ENCODE peak calls at places on chromosomes 7 and 10, in six cellular contexts. One of them, this sample, is unnamed.

GRCh38 chr7:148400101-148400500 is 190.5 kb upstream of the C7orf33 start:
- DNase-seq in RKO: no peak
- DNase-seq in stimulated activated CD8-positive, alpha-beta memory T cell treated with anti-CD3 and anti-CD28 coated beads, Interleukin-2, amount 100 ng/mL, for 48 hours: no peak
- DNase-seq in NCI-H69: no peak
- DNase-seq in activated CD8-positive, alpha-beta memory T cell treated with anti-CD3 and anti-CD28 coated beads for 24 hours: no peak
- DNase-seq in transverse colon: no peak
- DNase-seq in this sample: no peak

GRCh38 chr10:14386202-14386593 is 55.5 kb upstream of the FRMD4A start:
- DNase-seq in stimulated activated CD8-positive, alpha-beta memory T cell treated with anti-CD3 and anti-CD28 coated beads, Interleukin-2, amount 100 ng/mL, for 48 hours: peak; percentile 7
- DNase-seq in transverse colon: no peak
- DNase-seq in RKO: peak; percentile 59
- DNase-seq in NCI-H69: no peak
- DNase-seq in activated CD8-positive, alpha-beta memory T cell treated with anti-CD3 and anti-CD28 coated beads for 24 hours: no peak
- DNase-seq in this sample: no peak

GRCh38 chr10:30788307-30788706 is 158.8 kb upstream of the LYZL2 start:
- DNase-seq in NCI-H69: no peak
- DNase-seq in RKO: peak; percentile 31
- DNase-seq in transverse colon: no peak
- DNase-seq in activated CD8-positive, alpha-beta memory T cell treated with anti-CD3 and anti-CD28 coated beads for 24 hours: no peak
- DNase-seq in stimulated activated CD8-positive, alpha-beta memory T cell treated with anti-CD3 and anti-CD28 coated beads, Interleukin-2, amount 100 ng/mL, for 48 hours: no peak
- DNase-seq in this sample: no peak

GRCh38 chr7:151705744-151706567 is 171.0 kb downstream of the PRKAG2 start:
- DNase-seq in activated CD8-positive, alpha-beta memory T cell treated with anti-CD3 and anti-CD28 coated beads for 24 hours: peak; percentile 63
- DNase-seq in NCI-H69: peak; percentile 65
- DNase-seq in RKO: peak; percentile 29
- DNase-seq in stimulated activated CD8-positive, alpha-beta memory T cell treated with anti-CD3 and anti-CD28 coated beads, Interleukin-2, amount 100 ng/mL, for 48 hours: no peak
- DNase-seq in transverse colon: peak; percentile 32
- DNase-seq in this sample: peak; percentile 48

GRCh38 chr7:36937754-36938551 is 213.7 kb upstream of the AOAH start:
- DNase-seq in stimulated activated CD8-positive, alpha-beta memory T cell treated with anti-CD3 and anti-CD28 coated beads, Interleukin-2, amount 100 ng/mL, for 48 hours: no peak
- DNase-seq in transverse colon: no peak
- DNase-seq in activated CD8-positive, alpha-beta memory T cell treated with anti-CD3 and anti-CD28 coated beads for 24 hours: no peak
- DNase-seq in RKO: peak; percentile 46
- DNase-seq in NCI-H69: peak; percentile 74
- DNase-seq in this sample: no peak

GRCh38 chr10:100825325-100825875 is 80.0 kb downstream of the PAX2 start:
- DNase-seq in stimulated activated CD8-positive, alpha-beta memory T cell treated with anti-CD3 and anti-CD28 coated beads, Interleukin-2, amount 100 ng/mL, for 48 hours: no peak
- DNase-seq in transverse colon: no peak
- DNase-seq in RKO: no peak
- DNase-seq in activated CD8-positive, alpha-beta memory T cell treated with anti-CD3 and anti-CD28 coated beads for 24 hours: no peak
- DNase-seq in NCI-H69: no peak
- DNase-seq in this sample: no peak

GRCh38 chr10:1149793-1150637 is 93.8 kb downstream of the WDR37 start:
- DNase-seq in activated CD8-positive, alpha-beta memory T cell treated with anti-CD3 and anti-CD28 coated beads for 24 hours: peak; percentile 48
- DNase-seq in stimulated activated CD8-positive, alpha-beta memory T cell treated with anti-CD3 and anti-CD28 coated beads, Interleukin-2, amount 100 ng/mL, for 48 hours: no peak
- DNase-seq in RKO: no peak
- DNase-seq in transverse colon: peak; percentile 18
- DNase-seq in NCI-H69: no peak
- DNase-seq in this sample: no peak

GRCh38 chr7:13639416-13639815 is 350.1 kb downstream of the ETV1 start:
- DNase-seq in stimulated activated CD8-positive, alpha-beta memory T cell treated with anti-CD3 and anti-CD28 coated beads, Interleukin-2, amount 100 ng/mL, for 48 hours: no peak
- DNase-seq in RKO: no peak
- DNase-seq in activated CD8-positive, alpha-beta memory T cell treated with anti-CD3 and anti-CD28 coated beads for 24 hours: no peak
- DNase-seq in transverse colon: no peak
- DNase-seq in NCI-H69: peak; percentile 100
- DNase-seq in this sample: no peak

GRCh38 chr10:118564652-118565051 is 30.8 kb downstream of the PRLHR start:
- DNase-seq in stimulated activated CD8-positive, alpha-beta memory T cell treated with anti-CD3 and anti-CD28 coated beads, Interleukin-2, amount 100 ng/mL, for 48 hours: no peak
- DNase-seq in transverse colon: no peak
- DNase-seq in activated CD8-positive, alpha-beta memory T cell treated with anti-CD3 and anti-CD28 coated beads for 24 hours: no peak
- DNase-seq in NCI-H69: peak; percentile 79
- DNase-seq in RKO: no peak
- DNase-seq in this sample: peak; percentile 41

GRCh38 chr7:41956712-41957111 is 253.8 kb upstream of the INHBA start:
- DNase-seq in transverse colon: no peak
- DNase-seq in NCI-H69: no peak
- DNase-seq in RKO: no peak
- DNase-seq in activated CD8-positive, alpha-beta memory T cell treated with anti-CD3 and anti-CD28 coated beads for 24 hours: no peak
- DNase-seq in stimulated activated CD8-positive, alpha-beta memory T cell treated with anti-CD3 and anti-CD28 coated beads, Interleukin-2, amount 100 ng/mL, for 48 hours: no peak
- DNase-seq in this sample: no peak

GRCh38 chr7:22723171-22723601 is 3.8 kb upstream of the IL6 start:
- DNase-seq in activated CD8-positive, alpha-beta memory T cell treated with anti-CD3 and anti-CD28 coated beads for 24 hours: no peak
- DNase-seq in stimulated activated CD8-positive, alpha-beta memory T cell treated with anti-CD3 and anti-CD28 coated beads, Interleukin-2, amount 100 ng/mL, for 48 hours: no peak
- DNase-seq in transverse colon: peak; percentile 35
- DNase-seq in RKO: no peak
- DNase-seq in NCI-H69: no peak
- DNase-seq in this sample: no peak

GRCh38 chr10:75399461-75400162 is 2.0 kb downstream of the ZNF503 start:
- DNase-seq in stimulated activated CD8-positive, alpha-beta memory T cell treated with anti-CD3 and anti-CD28 coated beads, Interleukin-2, amount 100 ng/mL, for 48 hours: no peak
- DNase-seq in RKO: peak; percentile 80
- DNase-seq in NCI-H69: no peak
- DNase-seq in activated CD8-positive, alpha-beta memory T cell treated with anti-CD3 and anti-CD28 coated beads for 24 hours: peak; percentile 72
- DNase-seq in transverse colon: peak; percentile 87
- DNase-seq in this sample: peak; percentile 58

GRCh38 chr10:63677001-63677400 is 155.8 kb downstream of the REEP3 start:
- DNase-seq in transverse colon: no peak
- DNase-seq in activated CD8-positive, alpha-beta memory T cell treated with anti-CD3 and anti-CD28 coated beads for 24 hours: no peak
- DNase-seq in NCI-H69: no peak
- DNase-seq in RKO: no peak
- DNase-seq in stimulated activated CD8-positive, alpha-beta memory T cell treated with anti-CD3 and anti-CD28 coated beads, Interleukin-2, amount 100 ng/mL, for 48 hours: no peak
- DNase-seq in this sample: no peak

GRCh38 chr7:112898432-112899290 is 108.5 kb upstream of the TMEM168 start:
- DNase-seq in NCI-H69: peak; percentile 83
- DNase-seq in activated CD8-positive, alpha-beta memory T cell treated with anti-CD3 and anti-CD28 coated beads for 24 hours: no peak
- DNase-seq in RKO: peak; percentile 77
- DNase-seq in transverse colon: peak; percentile 63
- DNase-seq in stimulated activated CD8-positive, alpha-beta memory T cell treated with anti-CD3 and anti-CD28 coated beads, Interleukin-2, amount 100 ng/mL, for 48 hours: peak; percentile 7
- DNase-seq in this sample: peak; percentile 85

GRCh38 chr7:24908166-24908565 is 71.8 kb downstream of the OSBPL3 start:
- DNase-seq in activated CD8-positive, alpha-beta memory T cell treated with anti-CD3 and anti-CD28 coated beads for 24 hours: no peak
- DNase-seq in stimulated activated CD8-positive, alpha-beta memory T cell treated with anti-CD3 and anti-CD28 coated beads, Interleukin-2, amount 100 ng/mL, for 48 hours: no peak
- DNase-seq in transverse colon: no peak
- DNase-seq in NCI-H69: no peak
- DNase-seq in RKO: no peak
- DNase-seq in this sample: no peak

GRCh38 chr10:126935263-126935946 is 30.2 kb downstream of the DOCK1 start:
- DNase-seq in NCI-H69: no peak
- DNase-seq in RKO: peak; percentile 6
- DNase-seq in transverse colon: no peak
- DNase-seq in stimulated activated CD8-positive, alpha-beta memory T cell treated with anti-CD3 and anti-CD28 coated beads, Interleukin-2, amount 100 ng/mL, for 48 hours: no peak
- DNase-seq in activated CD8-positive, alpha-beta memory T cell treated with anti-CD3 and anti-CD28 coated beads for 24 hours: no peak
- DNase-seq in this sample: no peak

GRCh38 chr7:156640949-156641485 is 443 bp downstream of the RNF32 start:
- DNase-seq in transverse colon: peak; percentile 68
- DNase-seq in RKO: peak; percentile 92
- DNase-seq in NCI-H69: peak; percentile 85
- DNase-seq in activated CD8-positive, alpha-beta memory T cell treated with anti-CD3 and anti-CD28 coated beads for 24 hours: no peak
- DNase-seq in stimulated activated CD8-positive, alpha-beta memory T cell treated with anti-CD3 and anti-CD28 coated beads, Interleukin-2, amount 100 ng/mL, for 48 hours: peak; percentile 25
- DNase-seq in this sample: no peak

GRCh38 chr10:48750991-48751390 is 66.3 kb downstream of the WDFY4 start:
- DNase-seq in transverse colon: no peak
- DNase-seq in RKO: no peak
- DNase-seq in NCI-H69: no peak
- DNase-seq in activated CD8-positive, alpha-beta memory T cell treated with anti-CD3 and anti-CD28 coated beads for 24 hours: no peak
- DNase-seq in stimulated activated CD8-positive, alpha-beta memory T cell treated with anti-CD3 and anti-CD28 coated beads, Interleukin-2, amount 100 ng/mL, for 48 hours: no peak
- DNase-seq in this sample: no peak

GRCh38 chr7:822692-823276 is 9.5 kb upstream of the SUN1 start:
- DNase-seq in RKO: no peak
- DNase-seq in NCI-H69: no peak
- DNase-seq in activated CD8-positive, alpha-beta memory T cell treated with anti-CD3 and anti-CD28 coated beads for 24 hours: no peak
- DNase-seq in transverse colon: no peak
- DNase-seq in stimulated activated CD8-positive, alpha-beta memory T cell treated with anti-CD3 and anti-CD28 coated beads, Interleukin-2, amount 100 ng/mL, for 48 hours: no peak
- DNase-seq in this sample: no peak

GRCh38 chr10:501596-501995 is 187.9 kb downstream of the DIP2C start:
- DNase-seq in NCI-H69: peak; percentile 42
- DNase-seq in transverse colon: no peak
- DNase-seq in activated CD8-positive, alpha-beta memory T cell treated with anti-CD3 and anti-CD28 coated beads for 24 hours: no peak
- DNase-seq in RKO: no peak
- DNase-seq in stimulated activated CD8-positive, alpha-beta memory T cell treated with anti-CD3 and anti-CD28 coated beads, Interleukin-2, amount 100 ng/mL, for 48 hours: no peak
- DNase-seq in this sample: no peak

GRCh38 chr7:26081627-26082026 is 70.4 kb upstream of the NFE2L3 start:
- DNase-seq in RKO: no peak
- DNase-seq in stimulated activated CD8-positive, alpha-beta memory T cell treated with anti-CD3 and anti-CD28 coated beads, Interleukin-2, amount 100 ng/mL, for 48 hours: no peak
- DNase-seq in transverse colon: peak; percentile 38
- DNase-seq in activated CD8-positive, alpha-beta memory T cell treated with anti-CD3 and anti-CD28 coated beads for 24 hours: no peak
- DNase-seq in NCI-H69: peak; percentile 42
- DNase-seq in this sample: peak; percentile 21

GRCh38 chr10:120400601-120401000 is 56.4 kb upstream of the PLPP4 start:
- DNase-seq in activated CD8-positive, alpha-beta memory T cell treated with anti-CD3 and anti-CD28 coated beads for 24 hours: no peak
- DNase-seq in RKO: no peak
- DNase-seq in transverse colon: no peak
- DNase-seq in stimulated activated CD8-positive, alpha-beta memory T cell treated with anti-CD3 and anti-CD28 coated beads, Interleukin-2, amount 100 ng/mL, for 48 hours: no peak
- DNase-seq in NCI-H69: no peak
- DNase-seq in this sample: no peak

GRCh38 chr7:30901856-30902255 is 9.8 kb upstream of the AQP1 start:
- DNase-seq in stimulated activated CD8-positive, alpha-beta memory T cell treated with anti-CD3 and anti-CD28 coated beads, Interleukin-2, amount 100 ng/mL, for 48 hours: no peak
- DNase-seq in activated CD8-positive, alpha-beta memory T cell treated with anti-CD3 and anti-CD28 coated beads for 24 hours: no peak
- DNase-seq in NCI-H69: no peak
- DNase-seq in RKO: no peak
- DNase-seq in transverse colon: no peak
- DNase-seq in this sample: no peak

GRCh38 chr7:151524845-151525244 is 5.2 kb upstream of the RHEB start:
- DNase-seq in NCI-H69: no peak
- DNase-seq in stimulated activated CD8-positive, alpha-beta memory T cell treated with anti-CD3 and anti-CD28 coated beads, Interleukin-2, amount 100 ng/mL, for 48 hours: no peak
- DNase-seq in transverse colon: no peak
- DNase-seq in RKO: no peak
- DNase-seq in activated CD8-positive, alpha-beta memory T cell treated with anti-CD3 and anti-CD28 coated beads for 24 hours: no peak
- DNase-seq in this sample: no peak

GRCh38 chr7:29156798-29157461 is 10.6 kb upstream of the CPVL start:
- DNase-seq in stimulated activated CD8-positive, alpha-beta memory T cell treated with anti-CD3 and anti-CD28 coated beads, Interleukin-2, amount 100 ng/mL, for 48 hours: no peak
- DNase-seq in activated CD8-positive, alpha-beta memory T cell treated with anti-CD3 and anti-CD28 coated beads for 24 hours: no peak
- DNase-seq in NCI-H69: peak; percentile 51
- DNase-seq in transverse colon: no peak
- DNase-seq in RKO: no peak
- DNase-seq in this sample: peak; percentile 30

GRCh38 chr10:82278401-82279182 is 403.6 kb downstream of the NRG3 start:
- DNase-seq in activated CD8-positive, alpha-beta memory T cell treated with anti-CD3 and anti-CD28 coated beads for 24 hours: no peak
- DNase-seq in transverse colon: peak; percentile 9
- DNase-seq in RKO: no peak
- DNase-seq in stimulated activated CD8-positive, alpha-beta memory T cell treated with anti-CD3 and anti-CD28 coated beads, Interleukin-2, amount 100 ng/mL, for 48 hours: no peak
- DNase-seq in NCI-H69: no peak
- DNase-seq in this sample: no peak

GRCh38 chr7:129958643-129959479 is 6.1 kb upstream of the UBE2H start:
- DNase-seq in transverse colon: peak; percentile 74
- DNase-seq in stimulated activated CD8-positive, alpha-beta memory T cell treated with anti-CD3 and anti-CD28 coated beads, Interleukin-2, amount 100 ng/mL, for 48 hours: no peak
- DNase-seq in RKO: peak; percentile 48
- DNase-seq in activated CD8-positive, alpha-beta memory T cell treated with anti-CD3 and anti-CD28 coated beads for 24 hours: no peak
- DNase-seq in NCI-H69: peak; percentile 38
- DNase-seq in this sample: peak; percentile 46

GRCh38 chr7:4791738-4792536 is 16.5 kb downstream of the AP5Z1 start:
- DNase-seq in transverse colon: peak; percentile 62
- DNase-seq in stimulated activated CD8-positive, alpha-beta memory T cell treated with anti-CD3 and anti-CD28 coated beads, Interleukin-2, amount 100 ng/mL, for 48 hours: peak; percentile 78
- DNase-seq in RKO: no peak
- DNase-seq in NCI-H69: peak; percentile 41
- DNase-seq in activated CD8-positive, alpha-beta memory T cell treated with anti-CD3 and anti-CD28 coated beads for 24 hours: peak; percentile 93
- DNase-seq in this sample: peak; percentile 69

GRCh38 chr10:46531737-46532136 is 24.7 kb downstream of the GPRIN2 start:
- DNase-seq in NCI-H69: no peak
- DNase-seq in RKO: no peak
- DNase-seq in activated CD8-positive, alpha-beta memory T cell treated with anti-CD3 and anti-CD28 coated beads for 24 hours: no peak
- DNase-seq in transverse colon: no peak
- DNase-seq in stimulated activated CD8-positive, alpha-beta memory T cell treated with anti-CD3 and anti-CD28 coated beads, Interleukin-2, amount 100 ng/mL, for 48 hours: no peak
- DNase-seq in this sample: no peak

GRCh38 chr10:125691160-125691981 is 8.4 kb upstream of the TEX36 start:
- DNase-seq in transverse colon: no peak
- DNase-seq in activated CD8-positive, alpha-beta memory T cell treated with anti-CD3 and anti-CD28 coated beads for 24 hours: no peak
- DNase-seq in RKO: no peak
- DNase-seq in NCI-H69: peak; percentile 61
- DNase-seq in stimulated activated CD8-positive, alpha-beta memory T cell treated with anti-CD3 and anti-CD28 coated beads, Interleukin-2, amount 100 ng/mL, for 48 hours: no peak
- DNase-seq in this sample: no peak

GRCh38 chr7:32958046-32959025 is 1.1 kb downstream of the FKBP9 start:
- DNase-seq in RKO: peak; percentile 33
- DNase-seq in stimulated activated CD8-positive, alpha-beta memory T cell treated with anti-CD3 and anti-CD28 coated beads, Interleukin-2, amount 100 ng/mL, for 48 hours: no peak
- DNase-seq in activated CD8-positive, alpha-beta memory T cell treated with anti-CD3 and anti-CD28 coated beads for 24 hours: no peak
- DNase-seq in NCI-H69: peak; percentile 81
- DNase-seq in transverse colon: peak; percentile 57
- DNase-seq in this sample: peak; percentile 79